ENCODE peak calls at places on chromosomes 7 and 10, in six cellular contexts. T is upper lobe of right lung; M is naive thymus-derived CD8-positive, alpha-beta T cell; A is Caki2; S is chondrocyte; W is spleen. Y is an unnamed sample.

GRCh38 chr7:7761974-7762769 is 43.8 kb upstream of the RPA3 start:
- DNase-seq in T (no peak), M (peak), A (peak), S (no peak), W (no peak), Y (no peak)

GRCh38 chr7:2613113-2613925 is 18.5 kb upstream of the TTYH3 start:
- DNase-seq in T (no peak), M (no peak), A (no peak), S (no peak), W (no peak), Y (no peak)

GRCh38 chr10:46542567-46543323 is 13.7 kb downstream of the GPRIN2 start:
- DNase-seq in T (peak), M (no peak), A (no peak), S (peak), W (peak), Y (no peak)

GRCh38 chr10:19930936-19931859 is 115.0 kb downstream of the PLXDC2 start:
- DNase-seq in T (no peak), M (no peak), A (peak), S (no peak), W (no peak), Y (no peak)

GRCh38 chr7:118184392-118184899 is 482 bp downstream of the LSM8 start:
- DNase-seq in T (no peak), M (no peak), A (no peak), S (no peak), W (no peak), Y (no peak)

GRCh38 chr7:142478479-142479220 is 220.8 kb upstream of the PRSS58 start:
- DNase-seq in T (no peak), M (peak), A (peak), S (no peak), W (no peak), Y (no peak)

GRCh38 chr7:157347217-157347904 is 10.6 kb downstream of the DNAJB6 start:
- DNase-seq in T (no peak), M (no peak), A (peak), S (peak), W (no peak), Y (no peak)

GRCh38 chr7:22120391-22121053 is 174.8 kb upstream of the CDCA7L start:
- DNase-seq in T (no peak), M (no peak), A (no peak), S (no peak), W (no peak), Y (no peak)

GRCh38 chr10:128630787-128631252 is 504.6 kb upstream of the MKI67 start:
- DNase-seq in T (no peak), M (no peak), A (no peak), S (no peak), W (no peak), Y (no peak)

GRCh38 chr10:25177754-25178135 is 2.9 kb downstream of the GPR158 start:
- DNase-seq in T (no peak), M (no peak), A (no peak), S (no peak), W (no peak), Y (no peak)

GRCh38 chr7:81924494-81924893 is 154.6 kb upstream of the HGF start:
- DNase-seq in T (no peak), M (no peak), A (no peak), S (no peak), W (no peak), Y (no peak)

GRCh38 chr7:117872565-117873055 is 631 bp downstream of the CTTNBP2 start:
- DNase-seq in T (no peak), M (no peak), A (peak), S (no peak), W (no peak), Y (peak)

GRCh38 chr7:19470031-19470430 is 238.8 kb downstream of the POLR1F start:
- DNase-seq in T (no peak), M (no peak), A (no peak), S (no peak), W (no peak), Y (no peak)

GRCh38 chr7:116524609-116525297 is at the start of gene CAV1:
- DNase-seq in T (peak), M (peak), A (peak), S (peak), W (peak), Y (peak)

GRCh38 chr7:67937717-67938191 is 941.1 kb downstream of the TYW1 start:
- DNase-seq in T (no peak), M (no peak), A (peak), S (no peak), W (no peak), Y (peak)

GRCh38 chr10:4708123-4708759 is 117.8 kb upstream of the AKR1E2 start:
- DNase-seq in T (no peak), M (no peak), A (no peak), S (no peak), W (no peak), Y (no peak)

GRCh38 chr10:125444790-125445189 is 238.2 kb downstream of the TEX36 start:
- DNase-seq in T (no peak), M (no peak), A (no peak), S (no peak), W (no peak), Y (no peak)

GRCh38 chr10:117047947-117048346 is 43.0 kb upstream of the SHTN1 start:
- DNase-seq in T (no peak), M (no peak), A (no peak), S (no peak), W (no peak), Y (no peak)

GRCh38 chr10:95440756-95441546 is 120.2 kb downstream of the SORBS1 start:
- DNase-seq in T (no peak), M (no peak), A (peak), S (no peak), W (no peak), Y (no peak)

GRCh38 chr7:132347129-132347528 is 229.1 kb downstream of the PLXNA4 start:
- DNase-seq in T (no peak), M (no peak), A (no peak), S (no peak), W (no peak), Y (no peak)

GRCh38 chr10:86085136-86085535 is 281.5 kb downstream of the GRID1 start:
- DNase-seq in T (peak), M (no peak), A (no peak), S (peak), W (peak), Y (no peak)

GRCh38 chr7:40586197-40586596 is 451.4 kb downstream of the SUGCT start:
- DNase-seq in T (no peak), M (no peak), A (peak), S (no peak), W (no peak), Y (no peak)

GRCh38 chr10:113469796-113470195 is 83.1 kb upstream of the HABP2 start:
- DNase-seq in T (no peak), M (no peak), A (no peak), S (no peak), W (no peak), Y (no peak)

GRCh38 chr7:95441042-95441823 is 6.4 kb upstream of the PON2 start:
- DNase-seq in T (no peak), M (no peak), A (peak), S (no peak), W (no peak), Y (no peak)

GRCh38 chr10:127243490-127244272 is 47.3 kb upstream of the INSYN2A start:
- DNase-seq in T (no peak), M (peak), A (peak), S (no peak), W (no peak), Y (peak)

GRCh38 chr10:60140681-60141632 is 234.6 kb upstream of the CCDC6 start:
- DNase-seq in T (no peak), M (no peak), A (peak), S (no peak), W (no peak), Y (peak)